ENCODE peak calls at places on chromosomes 3 and 15, in six cellular contexts. Y, D, B, W, C and L are unnamed samples.

GRCh38 chr3:79011821-79012529 is 755.8 kb downstream of the ROBO1 start:
- DNase-seq in Y (no peak), D (no peak), B (no peak), W (no peak), C (no peak), L (no peak)

GRCh38 chr15:94080989-94081605 is 150.3 kb upstream of the MCTP2 start:
- DNase-seq in Y (no peak), D (no peak), B (no peak), W (no peak), C (no peak), L (no peak)

GRCh38 chr3:31770822-31771326 is 210.2 kb downstream of the OSBPL10 start:
- DNase-seq in Y (no peak), D (no peak), B (no peak), W (no peak), C (no peak), L (no peak)

GRCh38 chr15:42693496-42693895 is 43.4 kb downstream of the CDAN1 start:
- DNase-seq in Y (no peak), D (no peak), B (no peak), W (no peak), C (no peak), L (no peak)

GRCh38 chr3:23824699-23825444 is 19.1 kb downstream of the UBE2E1 start:
- DNase-seq in Y (no peak), D (no peak), B (no peak), W (no peak), C (no peak), L (no peak)

GRCh38 chr15:73991260-73991659 is 835 bp downstream of the STOML1 start:
- DNase-seq in Y (no peak), D (no peak), B (peak; percentile 15), W (no peak), C (peak; percentile 46), L (no peak)

GRCh38 chr3:154954750-154955149 is 125.4 kb upstream of the MME start:
- DNase-seq in Y (no peak), D (peak; percentile 21), B (peak; percentile 32), W (no peak), C (peak; percentile 54), L (peak; percentile 41)

GRCh38 chr3:112467584-112467983 is 31.7 kb downstream of the BTLA start:
- DNase-seq in Y (no peak), D (peak; percentile 2), B (no peak), W (no peak), C (no peak), L (no peak)

GRCh38 chr15:98799461-98799971 is 151.2 kb downstream of the IGF1R start:
- DNase-seq in Y (no peak), D (peak; percentile 61), B (peak; percentile 65), W (no peak), C (no peak), L (no peak)

GRCh38 chr3:127289646-127290575 is 2.1 kb upstream of the PRR20G start:
- DNase-seq in Y (no peak), D (no peak), B (no peak), W (no peak), C (peak; percentile 19), L (no peak)

GRCh38 chr15:86082619-86083377 is 3.1 kb downstream of the AGBL1 start:
- DNase-seq in Y (no peak), D (no peak), B (no peak), W (no peak), C (no peak), L (no peak)

GRCh38 chr3:146187334-146187950 is 26.5 kb upstream of the PLOD2 start:
- DNase-seq in Y (no peak), D (peak; percentile 50), B (peak; percentile 38), W (no peak), C (peak; percentile 47), L (peak; percentile 33)

GRCh38 chr15:69524296-69524695 is 71.7 kb downstream of the RPLP1 start:
- DNase-seq in Y (no peak), D (no peak), B (peak; percentile 55), W (no peak), C (no peak), L (no peak)

GRCh38 chr3:108091498-108092259 is 848 bp upstream of the CD47 start:
- DNase-seq in Y (no peak), D (no peak), B (peak; percentile 42), W (no peak), C (no peak), L (no peak)

GRCh38 chr15:88284441-88285106 is 28.0 kb upstream of the NTRK3 start:
- DNase-seq in Y (no peak), D (no peak), B (no peak), W (no peak), C (no peak), L (no peak)

GRCh38 chr3:127820221-127820870 is 2.0 kb downstream of the MGLL start:
- DNase-seq in Y (no peak), D (peak; percentile 43), B (no peak), W (no peak), C (peak; percentile 57), L (no peak)

GRCh38 chr3:120440001-120440703 is 10.6 kb downstream of the FSTL1 start:
- DNase-seq in Y (no peak), D (no peak), B (no peak), W (no peak), C (peak; percentile 75), L (no peak)

GRCh38 chr3:9948586-9948985 is 3.6 kb downstream of the PRRT3 start:
- DNase-seq in Y (no peak), D (no peak), B (no peak), W (no peak), C (no peak), L (no peak)

GRCh38 chr3:46903341-46904302 is 26.1 kb downstream of the PTH1R start:
- DNase-seq in Y (no peak), D (no peak), B (no peak), W (no peak), C (peak; percentile 84), L (no peak)

GRCh38 chr15:51620647-51621046 is 1.9 kb downstream of the DMXL2 start:
- DNase-seq in Y (no peak), D (no peak), B (no peak), W (no peak), C (no peak), L (no peak)

GRCh38 chr3:150783334-150783733 is 20.4 kb upstream of the SIAH2 start:
- DNase-seq in Y (no peak), D (no peak), B (no peak), W (no peak), C (no peak), L (no peak)

GRCh38 chr3:121748638-121749275 is 784 bp downstream of the GOLGB1 start:
- DNase-seq in Y (no peak), D (no peak), B (peak; percentile 78), W (no peak), C (peak; percentile 21), L (peak; percentile 19)